ENCODE peak calls at places on chromosomes 6 and 20, in seven cellular contexts. G is natural killer cell, Y is lower lobe of right lung, L is islet precursor cell, P is WERI-Rb-1, H is NAMALWA, N is SK-N-SH. S is an unnamed sample.

GRCh38 chr20:62795023-62795761 is 1.1 kb upstream of the MRGBP start:
- DNase-seq in G (peak), Y (peak), L (peak), P (peak), H (peak), N (peak), S (no peak)

GRCh38 chr6:89630488-89630887 is 8.1 kb downstream of the LYRM2 start:
- DNase-seq in G (no peak), Y (no peak), L (no peak), P (no peak), H (no peak), N (no peak), S (no peak)

GRCh38 chr6:163533443-163533842 is 118.9 kb downstream of the QKI start:
- DNase-seq in G (no peak), Y (no peak), L (no peak), P (no peak), H (no peak), N (no peak), S (no peak)

GRCh38 chr6:165988757-165989456 is 178.7 kb downstream of the TBXT start:
- DNase-seq in G (no peak), Y (no peak), L (no peak), P (no peak), H (no peak), N (peak), S (no peak)

GRCh38 chr6:10559492-10560150 is 38.5 kb downstream of the GCNT2 start:
- DNase-seq in G (no peak), Y (no peak), L (no peak), P (no peak), H (no peak), N (no peak), S (no peak)

GRCh38 chr6:33788694-33789549 is at the start of gene LEMD2:
- DNase-seq in G (peak), Y (peak), L (peak), P (peak), H (peak), N (peak), S (peak)

GRCh38 chr6:151675746-151676459 is 131.6 kb upstream of the ESR1 start:
- DNase-seq in G (no peak), Y (peak), L (peak), P (peak), H (peak), N (peak), S (no peak)

GRCh38 chr20:45039470-45039811 is 61.5 kb downstream of the KCNS1 start:
- DNase-seq in G (no peak), Y (no peak), L (no peak), P (no peak), H (no peak), N (no peak), S (no peak)

GRCh38 chr6:89066929-89067646 is 13.5 kb upstream of the PNRC1 start:
- DNase-seq in G (no peak), Y (no peak), L (no peak), P (no peak), H (no peak), N (no peak), S (no peak)

GRCh38 chr20:11810316-11811130 is 107.2 kb upstream of the BTBD3 start:
- DNase-seq in G (no peak), Y (no peak), L (no peak), P (no peak), H (no peak), N (no peak), S (no peak)

GRCh38 chr6:150898390-150899170 is 33.1 kb downstream of the MTHFD1L start:
- DNase-seq in G (no peak), Y (no peak), L (no peak), P (no peak), H (no peak), N (no peak), S (no peak)

GRCh38 chr6:133889557-133890301 is 816 bp downstream of the TCF21 start:
- DNase-seq in G (no peak), Y (peak), L (peak), P (no peak), H (no peak), N (peak), S (no peak)

GRCh38 chr20:43812216-43812615 is 85.4 kb upstream of the GTSF1L start:
- DNase-seq in G (no peak), Y (no peak), L (no peak), P (no peak), H (no peak), N (no peak), S (no peak)

GRCh38 chr6:27650620-27651370 is 177.9 kb upstream of the ZNF184 start:
- DNase-seq in G (no peak), Y (no peak), L (peak), P (peak), H (peak), N (peak), S (no peak)

GRCh38 chr6:18211338-18211737 is 53.0 kb downstream of the DEK start:
- DNase-seq in G (no peak), Y (no peak), L (no peak), P (no peak), H (no peak), N (no peak), S (no peak)

GRCh38 chr6:46174904-46175303 is 4.1 kb upstream of the ENPP5 start:
- DNase-seq in G (peak), Y (no peak), L (no peak), P (no peak), H (no peak), N (no peak), S (no peak)

GRCh38 chr6:30682181-30683117 is 4.0 kb downstream of the PPP1R18 start:
- DNase-seq in G (peak), Y (peak), L (peak), P (peak), H (peak), N (peak), S (no peak)

GRCh38 chr6:131948221-131948661 is 2.9 kb downstream of the CCN2 start:
- DNase-seq in G (no peak), Y (no peak), L (no peak), P (no peak), H (no peak), N (no peak), S (no peak)

GRCh38 chr6:167750956-167751358 is 75.8 kb upstream of the AFDN start:
- DNase-seq in G (no peak), Y (peak), L (peak), P (no peak), H (no peak), N (no peak), S (no peak)

GRCh38 chr6:6515691-6516607 is 72.6 kb upstream of the LY86 start:
- DNase-seq in G (no peak), Y (no peak), L (no peak), P (no peak), H (no peak), N (no peak), S (no peak)

GRCh38 chr6:154266560-154267134 is 90.0 kb downstream of the IPCEF1 start:
- DNase-seq in G (no peak), Y (no peak), L (no peak), P (no peak), H (no peak), N (no peak), S (no peak)

GRCh38 chr6:73983367-73983766 is 287.4 kb downstream of the CD109 start:
- DNase-seq in G (no peak), Y (no peak), L (no peak), P (no peak), H (no peak), N (no peak), S (no peak)

GRCh38 chr6:170244721-170245201 is 46.1 kb downstream of the DLL1 start:
- DNase-seq in G (no peak), Y (no peak), L (no peak), P (peak), H (no peak), N (no peak), S (no peak)

GRCh38 chr6:104526383-104526782 is 333.3 kb downstream of the HACE1 start:
- DNase-seq in G (no peak), Y (no peak), L (no peak), P (no peak), H (no peak), N (no peak), S (no peak)

GRCh38 chr6:133701633-133702331 is 187.1 kb upstream of the TCF21 start:
- DNase-seq in G (no peak), Y (no peak), L (no peak), P (no peak), H (no peak), N (no peak), S (no peak)

GRCh38 chr6:2447318-2447717 is 201.9 kb upstream of the GMDS start:
- DNase-seq in G (no peak), Y (no peak), L (no peak), P (no peak), H (no peak), N (no peak), S (no peak)

GRCh38 chr6:147204060-147204785 is at the start of gene STXBP5:
- DNase-seq in G (peak), Y (peak), L (peak), P (peak), H (peak), N (peak), S (no peak)

GRCh38 chr20:44678247-44678646 is 26.7 kb upstream of the ADA start:
- DNase-seq in G (no peak), Y (no peak), L (peak), P (peak), H (no peak), N (no peak), S (no peak)

GRCh38 chr20:53748176-53748575 is 154.5 kb upstream of the ZNF217 start:
- DNase-seq in G (no peak), Y (no peak), L (peak), P (no peak), H (no peak), N (no peak), S (no peak)

GRCh38 chr6:125974214-125974866 is 12.0 kb upstream of the TRMT11 start:
- DNase-seq in G (no peak), Y (no peak), L (no peak), P (no peak), H (peak), N (peak), S (no peak)

GRCh38 chr6:123393333-123393732 is 243.4 kb downstream of the TRDN start:
- DNase-seq in G (no peak), Y (no peak), L (no peak), P (no peak), H (peak), N (no peak), S (no peak)

GRCh38 chr6:166270706-166271375 is 37.4 kb downstream of the PRR18 start:
- DNase-seq in G (no peak), Y (no peak), L (no peak), P (no peak), H (no peak), N (no peak), S (no peak)

GRCh38 chr6:34358389-34358906 is 34.0 kb downstream of the NUDT3 start:
- DNase-seq in G (no peak), Y (no peak), L (no peak), P (no peak), H (no peak), N (peak), S (no peak)

GRCh38 chr6:135474362-135474761 is 23.2 kb downstream of the AHI1 start:
- DNase-seq in G (no peak), Y (no peak), L (no peak), P (no peak), H (no peak), N (no peak), S (no peak)

GRCh38 chr6:150006961-150007464 is 18.3 kb downstream of the RAET1L start:
- DNase-seq in G (no peak), Y (no peak), L (peak), P (no peak), H (peak), N (peak), S (no peak)

GRCh38 chr6:9801255-9801757 is 613.6 kb downstream of the TFAP2A start:
- DNase-seq in G (no peak), Y (no peak), L (no peak), P (no peak), H (no peak), N (no peak), S (no peak)

S was measured in NCI-H1048.